ENCODE peak calls at places on chromosome 2, in nine cellular contexts. K, V, W, Z, M, S, D, Y and H are unnamed samples.

GRCh38 chr2:25709349-25709748 is 36.0 kb upstream of the DTNB start:
- DNase-seq in S (no peak), V (no peak), W (no peak), M (no peak), K (no peak), Z (no peak), Y (no peak), D (no peak), H (no peak)

GRCh38 chr2:25323042-25323514 is 18.6 kb downstream of the DNMT3A start:
- DNase-seq in S (peak; percentile 62), Y (peak; percentile 69), Z (no peak), K (no peak), M (no peak), V (no peak), D (no peak), W (peak; percentile 66), H (no peak)

GRCh38 chr2:42771546-42772153 is 7.7 kb upstream of the OXER1 start:
- DNase-seq in V (no peak), D (no peak), W (no peak), Y (no peak), S (no peak), M (no peak), K (no peak), Z (no peak), H (no peak)

GRCh38 chr2:58039170-58039611 is 7.4 kb upstream of the VRK2 start:
- DNase-seq in K (no peak), M (no peak), V (peak; percentile 82), Y (no peak), Z (peak; percentile 31), S (no peak), W (no peak), D (no peak), H (no peak)

GRCh38 chr2:42793314-42794270 is 1.2 kb upstream of the HAAO start:
- DNase-seq in K (no peak), V (no peak), S (no peak), M (no peak), Z (no peak), Y (no peak), W (no peak), D (no peak), H (no peak)

GRCh38 chr2:168632733-168633132 is 169.7 kb upstream of the NOSTRIN start:
- DNase-seq in V (peak; percentile 85), M (no peak), Z (no peak), Y (no peak), K (no peak), D (no peak), S (no peak), W (no peak), H (no peak)

GRCh38 chr2:135709992-135710391 is 31.7 kb upstream of the UBXN4 start:
- DNase-seq in W (peak; percentile 57), M (peak; percentile 77), Z (peak; percentile 75), K (peak; percentile 32), V (peak; percentile 60), D (peak; percentile 29), S (peak; percentile 58), Y (peak; percentile 72), H (peak; percentile 70)

GRCh38 chr2:97348265-97348664 is 235.3 kb downstream of the ANKRD36 start:
- DNase-seq in V (no peak), M (no peak), D (no peak), Z (no peak), S (no peak), W (no peak), Y (no peak), K (no peak), H (no peak)

GRCh38 chr2:100142393-100142792 is at the start of gene AFF3:
- DNase-seq in V (no peak), S (no peak), W (peak; percentile 14), D (no peak), Z (no peak), M (no peak), K (no peak), Y (peak; percentile 62), H (peak; percentile 24)

GRCh38 chr2:41498791-41499190 is 549.0 kb upstream of the PKDCC start:
- DNase-seq in M (no peak), D (no peak), Z (no peak), S (no peak), K (no peak), V (no peak), Y (no peak), W (no peak), H (no peak)

GRCh38 chr2:215505044-215505786 is 69.3 kb upstream of the FN1 start:
- DNase-seq in Y (no peak), D (no peak), S (no peak), K (no peak), V (peak; percentile 81), Z (peak; percentile 72), M (no peak), W (no peak), H (no peak)

GRCh38 chr2:187575081-187576067 is 21.1 kb upstream of the TFPI start:
- DNase-seq in W (no peak), M (no peak), S (no peak), K (no peak), D (no peak), Y (no peak), V (peak; percentile 90), Z (no peak), H (no peak)

GRCh38 chr2:224561234-224562005 is 23.7 kb downstream of the CUL3 start:
- DNase-seq in Z (no peak), K (no peak), W (no peak), Y (no peak), S (no peak), V (no peak), D (no peak), M (no peak), H (no peak)

GRCh38 chr2:20164061-20164733 is 60.7 kb downstream of the SDC1 start:
- DNase-seq in M (no peak), V (no peak), Y (no peak), Z (no peak), K (peak; percentile 35), W (no peak), D (no peak), S (no peak), H (no peak)

GRCh38 chr2:33521791-33522281 is 45.4 kb downstream of the RASGRP3 start:
- DNase-seq in W (no peak), Z (peak; percentile 66), D (peak; percentile 32), K (no peak), V (peak; percentile 97), M (no peak), Y (no peak), S (no peak), H (no peak)

GRCh38 chr2:25112113-25112512 is 56.3 kb downstream of the POMC start:
- DNase-seq in W (no peak), M (no peak), S (no peak), D (no peak), V (no peak), Y (no peak), K (no peak), Z (no peak), H (no peak)

GRCh38 chr2:105337122-105338019 is at the start of gene C2orf49:
- DNase-seq in Y (peak; percentile 85), V (peak; percentile 88), S (peak; percentile 86), W (peak; percentile 87), Z (peak; percentile 90), K (peak; percentile 90), D (peak; percentile 84), M (peak; percentile 91), H (peak; percentile 88)

GRCh38 chr2:148718039-148718438 is 73.5 kb downstream of the EPC2 start:
- DNase-seq in K (no peak), S (no peak), Z (no peak), V (no peak), D (no peak), M (no peak), Y (no peak), W (no peak), H (no peak)

GRCh38 chr2:37576831-37577230 is 94.6 kb downstream of the CDC42EP3 start:
- DNase-seq in D (no peak), M (no peak), V (no peak), S (no peak), Y (no peak), K (no peak), W (no peak), Z (peak; percentile 43), H (no peak)

GRCh38 chr2:190197143-190197720 is 122.4 kb downstream of the HIBCH start:
- DNase-seq in V (no peak), D (no peak), M (no peak), S (no peak), W (no peak), K (no peak), Y (no peak), Z (no peak), H (no peak)

GRCh38 chr2:226792155-226792871 is 7.3 kb downstream of the IRS1 start:
- DNase-seq in M (no peak), K (no peak), D (no peak), Z (no peak), Y (no peak), V (no peak), W (no peak), S (no peak), H (peak; percentile 5)

GRCh38 chr2:239669181-239669898 is 268.5 kb upstream of the HDAC4 start:
- DNase-seq in Z (no peak), S (no peak), K (no peak), M (no peak), D (no peak), V (no peak), W (no peak), Y (no peak), H (no peak)

GRCh38 chr2:30300456-30301221 is 69.3 kb downstream of the LBH start:
- DNase-seq in V (no peak), Z (peak; percentile 86), Y (no peak), M (no peak), D (no peak), W (no peak), K (no peak), S (no peak), H (no peak)

GRCh38 chr2:178359192-178359912 is 91.6 kb downstream of the PRKRA start:
- DNase-seq in K (no peak), V (no peak), Z (no peak), W (no peak), M (no peak), D (no peak), Y (no peak), S (no peak), H (no peak)

GRCh38 chr2:165440367-165440766 is 29.1 kb upstream of the CSRNP3 start:
- DNase-seq in Z (peak; percentile 64), V (peak; percentile 36), K (no peak), W (no peak), S (no peak), M (no peak), Y (no peak), D (peak; percentile 45), H (peak; percentile 8)

GRCh38 chr2:207239754-207240494 is 74.2 kb upstream of the KLF7 start:
- DNase-seq in W (no peak), M (no peak), V (no peak), K (peak; percentile 56), D (no peak), Z (peak; percentile 40), S (no peak), Y (no peak), H (no peak)

GRCh38 chr2:105324732-105325131 is 4.8 kb downstream of the TGFBRAP1 start:
- DNase-seq in M (no peak), W (no peak), K (no peak), Z (peak; percentile 58), V (peak; percentile 40), D (no peak), S (no peak), Y (no peak), H (no peak)

GRCh38 chr2:154402138-154402714 is 296.3 kb upstream of the KCNJ3 start:
- DNase-seq in S (no peak), K (no peak), D (peak; percentile 28), Y (no peak), V (peak; percentile 33), W (no peak), Z (peak; percentile 45), M (no peak), H (peak; percentile 26)

GRCh38 chr2:120631719-120632118 is 103.9 kb upstream of the GLI2 start:
- DNase-seq in V (no peak), Y (no peak), Z (no peak), M (no peak), D (no peak), W (no peak), S (no peak), K (no peak), H (no peak)

GRCh38 chr2:152560163-152560562 is 157.1 kb downstream of the PRPF40A start:
- DNase-seq in Z (peak; percentile 39), D (peak; percentile 11), S (no peak), W (no peak), Y (no peak), M (no peak), V (no peak), K (no peak), H (no peak)